ENCODE peak calls at places on chromosome 9, in eight cellular contexts. A is GM20000, I is bronchial epithelial cell, P is tibial nerve, O is A549, F is nephron progenitor cell, R is fibroblast of lung, T is RWPE1. H is an unnamed sample.

GRCh38 chr9:79477955-79478751 is 93.6 kb upstream of the TLE4 start:
- DNase-seq in A (peak), I (peak), P (no peak), O (no peak), F (peak), R (no peak), T (peak), H (peak)

GRCh38 chr9:11135856-11136255 is 523.1 kb upstream of the PTPRD start:
- DNase-seq in A (no peak), I (no peak), P (no peak), O (no peak), F (no peak), R (no peak), T (no peak), H (no peak)

GRCh38 chr9:10268500-10269485 is 344.0 kb downstream of the PTPRD start:
- DNase-seq in A (peak), I (peak), P (no peak), O (no peak), F (peak), R (peak), T (peak), H (peak)

GRCh38 chr9:36470891-36471290 is 70.8 kb upstream of the RNF38 start:
- DNase-seq in A (peak), I (peak), P (no peak), O (no peak), F (no peak), R (peak), T (peak), H (peak)

GRCh38 chr9:4933177-4933576 is 51.9 kb upstream of the JAK2 start:
- DNase-seq in A (no peak), I (peak), P (no peak), O (no peak), F (no peak), R (no peak), T (peak), H (no peak)

GRCh38 chr9:71253021-71253420 is 131.6 kb upstream of the TRPM3 start:
- DNase-seq in A (no peak), I (no peak), P (no peak), O (no peak), F (no peak), R (no peak), T (no peak), H (no peak)

GRCh38 chr9:6305954-6306563 is 22.1 kb upstream of the TPD52L3 start:
- DNase-seq in A (peak), I (peak), P (no peak), O (peak), F (no peak), R (peak), T (peak), H (peak)

GRCh38 chr9:73143606-73144328 is 7.9 kb upstream of the ANXA1 start:
- DNase-seq in A (no peak), I (peak), P (no peak), O (peak), F (no peak), R (peak), T (peak), H (no peak)

GRCh38 chr9:137045294-137046093 is 483 bp downstream of the NPDC1 start:
- DNase-seq in A (no peak), I (no peak), P (no peak), O (no peak), F (peak), R (peak), T (no peak), H (no peak)

GRCh38 chr9:95027914-95028854 is 289.3 kb downstream of the FANCC start:
- DNase-seq in A (no peak), I (peak), P (no peak), O (no peak), F (no peak), R (no peak), T (no peak), H (no peak)

GRCh38 chr9:95028855-95029219 is 288.7 kb downstream of the FANCC start:
- DNase-seq in A (no peak), I (no peak), P (no peak), O (no peak), F (no peak), R (no peak), T (no peak), H (no peak)

GRCh38 chr9:95023217-95024003 is 294.1 kb downstream of the FANCC start:
- DNase-seq in A (no peak), I (peak), P (no peak), O (peak), F (no peak), R (peak), T (peak), H (no peak)

GRCh38 chr9:95024097-95024671 is 293.3 kb downstream of the FANCC start:
- DNase-seq in A (no peak), I (no peak), P (no peak), O (no peak), F (no peak), R (no peak), T (no peak), H (no peak)

GRCh38 chr9:95025213-95026170 is 292.0 kb downstream of the FANCC start:
- DNase-seq in A (no peak), I (no peak), P (no peak), O (no peak), F (peak), R (peak), T (no peak), H (no peak)
- TF ChIP-seq CTCF in A (no peak), I (peak), P (peak), O (no peak), F (no peak), R (peak), T (no peak), H (no peak)

GRCh38 chr9:132236662-132237311 is 74.9 kb downstream of the NTNG2 start:
- DNase-seq in A (no peak), I (no peak), P (no peak), O (no peak), F (no peak), R (no peak), T (no peak), H (no peak)
- TF ChIP-seq CTCF in A (no peak), I (no peak), P (no peak), O (no peak), F (peak), R (no peak), T (peak), H (no peak)

DNA sequence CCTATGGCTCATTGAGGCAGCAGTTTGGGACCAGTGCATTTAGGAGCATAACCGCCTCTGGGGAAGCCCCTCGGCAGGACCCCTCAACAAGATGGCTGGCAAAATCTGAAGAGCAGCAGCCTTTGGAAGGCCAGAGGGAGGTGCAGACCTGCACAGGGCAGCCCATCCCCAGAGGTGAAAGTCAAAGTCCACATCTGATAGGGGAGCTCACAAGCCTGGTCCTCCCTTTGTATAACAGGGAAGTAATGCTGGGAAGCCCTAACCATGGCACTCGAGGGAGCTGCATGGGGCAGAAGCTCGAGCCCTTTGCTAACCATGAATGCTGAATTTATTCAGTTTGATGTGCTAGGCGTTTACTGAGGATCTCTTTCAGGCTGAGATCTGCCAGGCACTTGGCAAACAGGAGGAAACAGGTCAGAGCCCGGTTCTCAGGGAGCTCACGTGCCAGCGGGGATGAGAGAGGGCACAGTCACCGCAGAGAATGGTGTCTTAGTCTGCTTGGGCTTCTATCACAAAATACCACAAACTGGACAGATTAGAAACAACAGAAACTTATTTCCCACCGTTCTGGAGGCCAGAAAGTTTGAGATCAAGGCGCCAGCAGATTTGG is 114.1 kb downstream of the GABBR2 start:
- DNase-seq in A (no peak), I (no peak), P (no peak), O (no peak), F (no peak), R (no peak), T (no peak), H (no peak)
- TF ChIP-seq CTCF in A (no peak), I (no peak), P (no peak), O (no peak), F (no peak), R (no peak), T (no peak), H (no peak)

DNA sequence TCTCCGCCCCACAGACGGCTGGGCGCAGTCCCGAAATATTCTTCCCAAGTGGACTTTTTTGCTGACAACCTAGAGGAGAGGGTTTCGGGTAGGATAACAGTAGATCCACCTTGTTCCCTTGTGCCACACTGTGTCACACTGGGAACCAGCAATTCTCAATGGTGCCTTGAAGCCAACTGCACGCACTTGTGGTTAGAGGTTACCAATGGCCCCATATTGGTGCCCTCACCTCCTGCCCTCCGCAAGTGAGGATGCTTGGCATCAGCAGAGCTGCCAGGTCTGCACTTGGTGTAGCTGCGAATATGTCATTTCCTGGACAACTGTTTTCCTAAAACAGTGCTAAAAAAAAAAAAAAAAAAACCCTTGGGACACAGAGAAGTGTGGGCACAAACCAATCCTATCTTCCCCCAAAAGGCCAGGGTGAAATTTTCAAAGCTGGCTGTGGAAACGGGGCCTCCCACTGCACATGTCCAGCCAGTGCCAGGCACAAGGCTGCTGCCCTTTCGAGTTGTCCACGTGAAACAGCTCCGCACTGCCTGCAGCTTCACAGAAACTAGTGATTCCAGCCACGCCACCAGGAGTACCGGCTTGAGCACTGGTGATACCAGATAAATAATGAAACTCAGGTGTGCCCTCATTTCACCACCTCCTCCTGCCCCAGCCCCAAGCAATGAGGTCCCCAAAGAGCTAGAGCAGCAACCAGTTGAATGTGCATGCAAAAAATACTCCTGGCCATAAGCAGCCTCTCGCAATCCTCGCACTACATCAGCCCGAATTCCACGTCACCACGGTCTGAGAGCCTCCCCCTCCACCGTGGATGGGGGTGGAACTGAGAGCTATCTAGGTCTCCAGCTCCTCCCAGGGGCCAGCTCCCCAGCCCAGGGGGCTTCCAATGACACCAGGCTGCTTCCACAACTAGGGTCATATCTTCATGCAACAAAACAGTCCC is 51.2 kb downstream of the USP20 start:
- DNase-seq in A (no peak), I (no peak), P (no peak), O (no peak), F (no peak), R (no peak), T (no peak), H (no peak)
- TF ChIP-seq CTCF in A (no peak), I (no peak), P (no peak), O (no peak), F (no peak), R (no peak), T (no peak), H (no peak)

DNA sequence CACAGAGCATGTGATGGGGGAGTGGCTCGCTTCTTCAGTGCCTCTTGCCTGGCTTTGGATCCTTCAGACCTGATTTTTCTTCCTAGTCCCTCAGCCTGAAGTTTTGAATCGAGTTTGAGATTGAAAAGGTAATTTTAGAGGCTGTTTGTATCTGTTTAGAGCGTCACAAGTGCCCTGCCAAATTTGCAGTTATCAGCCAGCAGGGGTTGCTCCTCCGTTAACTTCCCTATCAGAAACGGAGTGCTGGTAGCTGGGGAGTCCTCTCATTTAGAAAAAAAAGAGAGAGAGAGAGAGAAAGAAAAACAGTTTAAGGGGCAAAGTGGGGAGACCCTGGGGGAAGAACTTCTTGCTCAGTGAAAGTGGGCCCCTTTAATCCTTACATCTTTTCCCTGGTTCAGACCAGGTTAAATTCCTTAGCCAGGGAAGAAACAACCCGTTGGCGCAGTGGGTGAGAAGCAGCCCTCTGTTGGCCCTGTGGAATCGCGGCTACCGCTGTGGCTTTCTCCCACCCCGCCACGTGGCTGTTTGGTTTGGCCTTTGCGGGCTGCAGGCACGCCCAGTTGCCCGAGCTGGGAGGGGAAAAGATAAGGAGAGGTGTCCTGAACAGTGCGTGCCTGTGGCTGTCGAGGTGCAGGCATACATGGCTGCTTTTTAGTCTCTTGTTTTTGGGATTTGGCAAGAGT is 576.7 kb upstream of the ACO1 start:
- DNase-seq in A (no peak), I (no peak), P (no peak), O (no peak), F (no peak), R (no peak), T (no peak), H (no peak)
- TF ChIP-seq CTCF in A (no peak), I (no peak), P (no peak), O (no peak), F (no peak), R (no peak), T (no peak), H (peak)

GRCh38 chr9:135690836-135691570 is 8.3 kb downstream of the SOHLH1 start:
- DNase-seq in A (no peak), I (no peak), P (no peak), O (no peak), F (no peak), R (no peak), T (no peak), H (no peak)
- TF ChIP-seq CTCF in A (no peak), I (no peak), P (no peak), O (no peak), F (no peak), R (no peak), T (no peak), H (no peak)

GRCh38 chr9:123073991-123074422 is 40.5 kb downstream of the GPR21 start:
- DNase-seq in A (no peak), I (no peak), P (no peak), O (no peak), F (no peak), R (peak), T (no peak), H (no peak)
- TF ChIP-seq CTCF in A (no peak), I (no peak), P (no peak), O (no peak), F (no peak), R (no peak), T (no peak), H (no peak)

DNA sequence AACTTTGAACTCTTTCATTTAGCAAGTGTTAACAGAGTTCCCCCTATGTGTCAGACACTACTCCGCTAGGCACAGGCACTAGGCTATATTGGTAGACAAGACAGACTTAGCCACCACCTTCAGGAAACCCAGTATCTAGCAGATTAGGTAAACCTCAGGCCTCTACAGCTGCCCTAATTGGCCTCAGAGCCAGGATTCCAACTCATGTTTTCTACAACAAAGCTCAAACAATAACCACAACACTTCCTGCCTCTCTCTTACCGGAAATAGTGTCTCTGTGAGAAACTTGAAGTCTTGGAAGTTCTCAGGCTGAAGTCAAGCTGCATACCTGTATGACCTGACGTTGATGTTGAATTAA is 116.6 kb upstream of the SLC44A1 start:
- DNase-seq in A (peak), I (peak), P (no peak), O (no peak), F (no peak), R (no peak), T (no peak), H (peak)
- TF ChIP-seq CTCF in A (no peak), I (no peak), P (no peak), O (no peak), F (no peak), R (no peak), T (no peak), H (no peak)

GRCh38 chr9:12923472-12924009 is 148.7 kb downstream of the LURAP1L start:
- DNase-seq in A (no peak), I (no peak), P (no peak), O (no peak), F (no peak), R (peak), T (no peak), H (no peak)
- TF ChIP-seq CTCF in A (no peak), I (no peak), P (no peak), O (no peak), F (no peak), R (no peak), T (no peak), H (no peak)

GRCh38 chr9:9004844-9005243 is 1205.3 kb upstream of the DMAC1 start:
- DNase-seq in A (no peak), I (no peak), P (no peak), O (no peak), F (no peak), R (peak), T (no peak), H (no peak)
- TF ChIP-seq CTCF in A (no peak), I (no peak), P (no peak), O (no peak), F (no peak), R (no peak), T (no peak), H (peak)

H was measured in GM13977.